ENCODE peak calls at places on chromosomes 4 and X, in six cellular contexts. G is fibroblast of lung, I is IMR-90, S is GM23248, T is HCT116, M is PC-9. Z is an unnamed sample.

GRCh38 chr4:38166082-38166481 is 205.9 kb downstream of the PTTG2 start:
- DNase-seq in I (no peak), G (no peak), S (no peak), T (no peak), M (no peak), Z (no peak)

GRCh38 chr4:107733431-107733925 is 13.4 kb upstream of the PAPSS1 start:
- DNase-seq in M (no peak), T (no peak), I (no peak), S (no peak), G (no peak), Z (no peak)

GRCh38 chr4:123127865-123128264 is 205.5 kb upstream of the NUDT6 start:
- DNase-seq in T (no peak), S (no peak), G (no peak), M (no peak), I (no peak), Z (no peak)

GRCh38 chr4:139785356-139785755 is 119.7 kb downstream of the MGST2 start:
- DNase-seq in M (no peak), S (no peak), T (no peak), G (no peak), I (no peak), Z (no peak)

GRCh38 chr4:11702886-11703555 is 274.3 kb upstream of the HS3ST1 start:
- DNase-seq in M (no peak), G (no peak), T (no peak), S (no peak), I (no peak), Z (peak; percentile 37)

GRCh38 chr4:95478679-95479078 is 70.1 kb downstream of the UNC5C start:
- DNase-seq in M (no peak), G (no peak), S (no peak), T (no peak), I (no peak), Z (no peak)

GRCh38 chrX:25527596-25527995 is 511.8 kb upstream of the ARX start:
- DNase-seq in I (no peak), G (no peak), T (no peak), S (no peak), M (no peak), Z (no peak)

GRCh38 chr4:76305971-76306881 is at the start of gene STBD1:
- DNase-seq in G (peak; percentile 74), I (peak; percentile 49), M (peak; percentile 54), S (peak; percentile 83), T (peak; percentile 53), Z (peak; percentile 71)

GRCh38 chr4:145066063-145066501 is 31.9 kb downstream of the ANAPC10 start:
- DNase-seq in I (no peak), M (no peak), G (no peak), S (no peak), T (peak; percentile 60), Z (no peak)

GRCh38 chr4:28557755-28558154 is 1697.1 kb downstream of the STIM2 start:
- DNase-seq in S (peak; percentile 84), T (no peak), G (peak; percentile 21), M (no peak), I (peak; percentile 77), Z (peak; percentile 54)

GRCh38 chr4:111952708-111953107 is 192.5 kb upstream of the FAM241A start:
- DNase-seq in M (no peak), I (no peak), T (no peak), G (peak; percentile 67), S (peak; percentile 26), Z (no peak)

GRCh38 chr4:5222951-5223350 is 171.7 kb downstream of the STK32B start:
- DNase-seq in S (no peak), M (no peak), T (no peak), G (no peak), I (no peak), Z (no peak)

GRCh38 chr4:38574559-38575333 is 89.3 kb upstream of the KLF3 start:
- DNase-seq in I (no peak), T (no peak), S (peak; percentile 40), G (no peak), M (no peak), Z (no peak)

GRCh38 chrX:87878926-87879325 is 361.3 kb downstream of the KLHL4 start:
- DNase-seq in I (no peak), T (no peak), G (no peak), S (no peak), M (no peak), Z (no peak)
- H3K4me2 ChIP-seq in I (no peak overlapping the region), T (no peak overlapping the region), G (no peak overlapping the region), S (no peak overlapping the region), M (no peak overlapping the region), Z (no peak overlapping the region)

DNA sequence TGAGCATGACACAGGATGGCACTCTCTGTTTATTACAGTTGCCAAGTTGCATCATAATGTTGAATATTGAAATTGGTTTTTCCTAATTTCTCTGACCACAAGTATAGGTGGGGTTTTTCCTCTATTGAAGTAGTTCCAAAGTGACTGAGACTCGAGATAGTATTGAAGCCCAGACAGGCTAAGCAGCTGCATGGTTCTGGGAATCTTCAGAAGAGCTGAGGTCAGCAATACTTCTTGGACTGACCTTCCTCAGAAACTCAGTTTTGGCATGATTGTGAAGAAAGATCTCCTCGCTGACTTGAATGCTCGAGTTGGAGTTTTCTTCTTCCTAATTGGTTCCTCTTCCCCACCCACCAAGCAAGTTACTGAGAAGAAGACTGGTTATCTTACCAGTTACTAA is 91.0 kb downstream of the P2RY10 start:
- DNase-seq in G (no peak), T (no peak), I (no peak), S (no peak), M (no peak), Z (no peak)
- H3K4me1 ChIP-seq in G (no peaks in the 10 kb centered on the region), T (no peaks in the 10 kb centered on the region), I (no peaks in the 10 kb centered on the region), S (no peaks in the 10 kb centered on the region), M (no peaks in the 10 kb centered on the region), Z (no peaks in the 10 kb centered on the region)

DNA sequence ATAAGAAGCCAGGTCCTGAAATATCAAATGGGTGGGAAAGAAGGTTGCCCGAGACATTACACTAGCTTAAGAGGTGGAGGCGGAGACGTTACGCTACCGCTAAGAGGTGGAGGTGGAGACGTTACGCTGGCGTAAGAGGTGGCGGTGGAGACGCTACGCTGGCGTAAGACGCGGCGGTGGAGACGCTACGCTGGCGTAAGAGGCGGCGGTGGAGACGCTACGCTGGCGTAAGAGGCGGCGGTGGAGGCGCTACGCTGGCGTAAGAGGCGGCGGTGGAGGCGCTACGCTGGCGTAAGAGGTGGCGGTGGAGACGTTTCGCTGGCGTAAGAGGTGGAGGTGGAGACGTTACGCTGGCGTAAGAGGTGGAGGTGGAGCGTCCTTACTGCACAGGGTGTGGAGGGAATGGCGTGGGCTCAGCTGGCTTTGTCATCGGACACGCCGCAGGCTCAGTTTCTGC is 12.8 kb downstream of the CYP4V2 start:
- DNase-seq in G (peak; percentile 32), M (no peak), I (peak; percentile 85), T (peak; percentile 81), S (no peak), Z (no peak)
- H3K4me2 ChIP-seq in G (peak overlapping the region; percentile 69), M (no peak overlapping the region), I (peak overlapping the region; percentile 89), T (peak overlapping the region; percentile 78), S (no peak overlapping the region), Z (no peak overlapping the region)

GRCh38 chr4:3853388-3854035 is 87.3 kb downstream of the ADRA2C start:
- DNase-seq in T (no peak), I (no peak), S (no peak), M (no peak), G (no peak), Z (no peak)
- H3K4me1 ChIP-seq in T (no peaks in the 10 kb centered on the region), I (no peaks in the 10 kb centered on the region), S (no peaks in the 10 kb centered on the region), M (no peaks in the 10 kb centered on the region), G (no peaks in the 10 kb centered on the region), Z (no peaks in the 10 kb centered on the region)

DNA sequence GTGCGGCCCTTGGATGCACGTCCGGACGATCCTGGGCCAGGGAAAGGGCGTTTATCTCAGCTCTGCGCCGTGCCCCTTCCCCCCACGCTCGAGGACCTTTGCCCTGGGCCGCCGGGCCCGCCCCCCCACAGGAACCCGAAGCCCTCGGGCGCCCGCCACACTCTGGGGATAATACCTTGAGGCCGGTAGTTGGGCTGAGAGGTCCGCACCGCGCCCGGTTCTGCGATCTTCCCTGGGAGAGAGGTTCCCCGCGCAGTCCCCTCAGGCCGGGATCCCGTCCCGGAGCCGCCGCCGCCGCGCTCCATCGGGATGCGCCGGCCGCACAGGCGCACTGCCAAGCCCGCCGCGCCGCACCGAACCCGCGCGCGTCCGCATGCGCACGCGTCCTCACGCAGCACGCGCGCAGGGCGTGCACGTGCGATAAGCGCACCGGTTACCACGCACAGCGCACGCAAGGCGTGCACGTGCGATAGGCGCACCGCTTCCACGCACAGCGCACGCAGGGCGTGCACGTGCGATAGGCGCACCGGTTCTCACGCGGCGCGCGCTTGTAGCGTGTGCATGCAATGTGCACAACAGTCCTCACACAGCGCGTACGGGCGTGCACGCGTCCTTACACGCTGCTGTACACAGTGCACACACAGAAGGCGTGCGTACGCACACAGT is at the start of gene MAP7D2:
- DNase-seq in S (peak; percentile 37), T (no peak), M (no peak), G (no peak), I (no peak), Z (no peak)
- H3K4me2 ChIP-seq in S (peak within 1 kb of the TSS; percentile 48), T (no peak within 1 kb of the TSS), M (no peak within 1 kb of the TSS), G (peak within 1 kb of the TSS; percentile 35), I (peak within 1 kb of the TSS; percentile 10), Z (peak within 1 kb of the TSS; percentile 74)

DNA sequence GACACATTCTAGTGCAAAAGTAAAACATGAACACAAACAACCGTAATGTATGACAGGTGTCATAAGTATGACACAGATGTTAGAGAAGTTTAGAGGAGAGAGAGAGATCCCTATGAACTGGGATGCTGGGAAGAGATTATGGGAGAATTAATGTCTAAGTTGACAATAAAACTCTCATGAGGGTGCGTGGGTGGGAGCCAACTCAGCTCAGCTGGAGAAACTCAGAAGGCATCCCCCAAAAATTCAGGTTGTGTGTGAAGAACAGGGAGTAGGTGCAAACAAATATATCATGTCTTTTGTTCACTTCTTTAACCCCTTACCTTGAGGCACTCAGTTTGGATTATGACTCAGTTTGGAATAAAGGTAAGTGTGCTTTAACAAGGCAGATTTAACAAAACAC is 484.1 kb downstream of the INPP4B start:
- DNase-seq in T (no peak), M (no peak), I (no peak), S (no peak), G (no peak), Z (no peak)
- H3K4me1 ChIP-seq in T (peaks cover 8% of the 10 kb centered on the region), M (no peaks in the 10 kb centered on the region), I (peaks cover 8% of the 10 kb centered on the region), S (peaks cover 14% of the 10 kb centered on the region), G (peaks cover 5% of the 10 kb centered on the region), Z (peaks cover 4% of the 10 kb centered on the region)

Z was measured in PC-3.